ENCODE peak calls at places on chromosomes 4 and X, in seven cellular contexts. T is astrocyte of the spinal cord, X is psoas muscle, R is fibroblast of mammary gland, F is neuronal stem cell, W is ascending aorta, E is ovary. I is an unnamed sample.

GRCh38 chrX:1224954-1225353 is 12.5 kb upstream of the CRLF2 start:
- DNase-seq in T (no peak), X (no peak), R (no peak), F (no peak), W (no peak), E (no peak), I (no peak)

GRCh38 chr4:139563515-139563914 is 7.5 kb upstream of the SETD7 start:
- DNase-seq in T (no peak), X (no peak), R (no peak), F (no peak), W (no peak), E (no peak), I (no peak)

GRCh38 chr4:87511500-87511899 is 17.7 kb downstream of the SPARCL1 start:
- DNase-seq in T (no peak), X (no peak), R (no peak), F (no peak), W (no peak), E (no peak), I (no peak)

GRCh38 chr4:2411786-2412510 is 6.5 kb downstream of the ZFYVE28 start:
- DNase-seq in T (no peak), X (no peak), R (no peak), F (no peak), W (no peak), E (no peak), I (no peak)

GRCh38 chr4:6191448-6192130 is 8.8 kb downstream of the JAKMIP1 start:
- DNase-seq in T (no peak), X (no peak), R (no peak), F (no peak), W (no peak), E (no peak), I (no peak)

GRCh38 chr4:106671711-106672110 is 303.1 kb upstream of the GIMD1 start:
- DNase-seq in T (peak; percentile 23), X (no peak), R (peak; percentile 21), F (no peak), W (no peak), E (no peak), I (no peak)

GRCh38 chr4:186627226-186627865 is 72.0 kb upstream of the MTNR1A start:
- DNase-seq in T (peak; percentile 49), X (no peak), R (peak; percentile 16), F (no peak), W (no peak), E (no peak), I (no peak)

GRCh38 chrX:15158350-15158735 is 111.5 kb downstream of the ASB9 start:
- DNase-seq in T (no peak), X (no peak), R (no peak), F (no peak), W (no peak), E (no peak), I (no peak)

GRCh38 chr4:77385124-77385969 is 220.3 kb upstream of the CXCL13 start:
- DNase-seq in T (peak; percentile 73), X (peak; percentile 21), R (peak; percentile 70), F (peak; percentile 63), W (no peak), E (peak; percentile 27), I (peak; percentile 34)

GRCh38 chr4:46146993-46147392 is 23.1 kb upstream of the GABRG1 start:
- DNase-seq in T (no peak), X (no peak), R (no peak), F (no peak), W (no peak), E (no peak), I (no peak)

GRCh38 chr4:88230953-88231835 is 53.2 kb downstream of the PPM1K start:
- DNase-seq in T (peak; percentile 53), X (no peak), R (peak; percentile 22), F (no peak), W (no peak), E (no peak), I (no peak)

GRCh38 chrX:125387945-125388344 is 68.3 kb downstream of the TEX13C start:
- DNase-seq in T (no peak), X (no peak), R (no peak), F (no peak), W (no peak), E (no peak), I (no peak)

GRCh38 chrX:38216642-38217041 is 4.0 kb downstream of the SRPX start:
- DNase-seq in T (peak; percentile 65), X (no peak), R (peak; percentile 60), F (no peak), W (no peak), E (no peak), I (no peak)

GRCh38 chrX:38224160-38224559 is 3.5 kb upstream of the SRPX start:
- DNase-seq in T (no peak), X (no peak), R (no peak), F (no peak), W (no peak), E (no peak), I (no peak)

GRCh38 chrX:38220936-38221386 is 290 bp upstream of the SRPX start:
- DNase-seq in T (peak; percentile 52), X (peak; percentile 48), R (peak; percentile 65), F (peak; percentile 0), W (no peak), E (no peak), I (no peak)

GRCh38 chrX:38221391-38221929 is 789 bp upstream of the SRPX start:
- DNase-seq in T (no peak), X (no peak), R (peak; percentile 66), F (no peak), W (no peak), E (no peak), I (no peak)

GRCh38 chrX:38220024-38220935 is at the start of gene SRPX:
- DNase-seq in T (peak; percentile 53), X (peak; percentile 31), R (peak; percentile 75), F (peak; percentile 20), W (no peak), E (no peak), I (no peak)
- H3K4me3 ChIP-seq in T (peak within 1 kb of the TSS; percentile 60), X (peak within 1 kb of the TSS; percentile 59), R (peak within 1 kb of the TSS; percentile 82), F (peak within 1 kb of the TSS; percentile 82), W (peak within 1 kb of the TSS; percentile 71), E (peak within 1 kb of the TSS; percentile 34), I (peak within 1 kb of the TSS; percentile 65)

GRCh38 chrX:46575586-46575985 is 2.0 kb downstream of the CHST7 start:
- DNase-seq in T (no peak), X (no peak), R (no peak), F (no peak), W (no peak), E (no peak), I (no peak)

GRCh38 chrX:46574941-46575381 is 1.4 kb downstream of the CHST7 start:
- DNase-seq in T (no peak), X (peak; percentile 17), R (no peak), F (no peak), W (no peak), E (no peak), I (no peak)

GRCh38 chrX:46577116-46578005 is 3.8 kb downstream of the CHST7 start:
- DNase-seq in T (no peak), X (no peak), R (peak; percentile 50), F (no peak), W (no peak), E (no peak), I (no peak)

GRCh38 chrX:46575991-46576392 is 2.4 kb downstream of the CHST7 start:
- DNase-seq in T (no peak), X (peak; percentile 33), R (peak; percentile 46), F (no peak), W (no peak), E (peak; percentile 34), I (no peak)

GRCh38 chrX:46576458-46576857 is 2.9 kb downstream of the CHST7 start:
- DNase-seq in T (no peak), X (no peak), R (peak; percentile 43), F (no peak), W (no peak), E (no peak), I (no peak)
- H3K4me3 ChIP-seq in T (no peak overlapping the region), X (peak overlapping the region; percentile 66), R (no peak overlapping the region), F (no peak overlapping the region), W (peak overlapping the region; percentile 81), E (peak overlapping the region; percentile 54), I (peak overlapping the region; percentile 27)

DNA sequence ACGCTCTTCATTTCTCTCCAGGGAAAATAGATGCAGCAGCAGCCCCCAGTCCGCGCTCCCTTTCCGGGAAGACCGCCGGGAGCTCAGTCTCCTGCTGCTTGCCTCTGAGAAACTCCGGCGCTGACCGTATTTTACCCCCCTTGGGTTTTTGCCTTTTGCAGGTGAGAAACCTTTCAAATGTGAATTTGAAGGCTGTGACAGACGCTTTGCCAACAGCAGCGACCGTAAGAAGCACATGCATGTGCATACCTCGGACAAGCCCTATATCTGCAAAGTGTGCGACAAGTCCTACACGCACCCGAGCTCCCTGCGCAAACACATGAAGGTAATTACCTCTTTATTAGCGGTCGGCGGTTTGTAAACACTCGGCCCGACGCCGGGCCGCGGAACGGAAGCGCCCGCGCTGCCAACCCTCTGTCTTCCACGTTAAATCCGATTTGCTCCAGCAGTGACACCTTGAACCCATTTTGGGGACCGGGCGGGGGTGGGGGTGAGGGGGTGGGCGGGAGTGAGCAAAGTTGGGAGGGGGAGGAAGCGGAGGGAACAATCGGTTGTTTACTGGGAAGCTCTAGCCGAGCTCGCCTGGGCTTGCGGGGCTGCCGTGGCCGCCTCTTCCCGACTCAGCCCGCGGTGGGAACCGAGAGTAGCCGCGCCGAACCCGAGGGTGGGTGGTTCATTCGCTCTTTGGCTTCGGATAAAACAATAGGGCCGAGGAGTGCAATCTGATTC is 3.0 kb downstream of the ZIC3 start:
- DNase-seq in T (peak; percentile 14), X (no peak), R (no peak), F (no peak), W (no peak), E (no peak), I (no peak)
- H3K4me3 ChIP-seq in T (peak overlapping the region; percentile 52), X (no peak overlapping the region), R (no peak overlapping the region), F (peak overlapping the region; percentile 34), W (no peak overlapping the region), E (no peak overlapping the region), I (no peak overlapping the region)

GRCh38 chr4:39406763-39407583 is at the start of gene KLB:
- DNase-seq in T (no peak), X (no peak), R (peak; percentile 49), F (no peak), W (no peak), E (no peak), I (no peak)

GRCh38 chr4:39410415-39410814 is 3.7 kb downstream of the KLB start:
- DNase-seq in T (no peak), X (no peak), R (peak; percentile 21), F (no peak), W (no peak), E (no peak), I (no peak)

GRCh38 chr4:39407584-39407885 is 805 bp downstream of the KLB start:
- DNase-seq in T (no peak), X (no peak), R (no peak), F (no peak), W (no peak), E (no peak), I (no peak)
- H3K4me3 ChIP-seq in T (no peak overlapping the region), X (no peak overlapping the region), R (no peak overlapping the region), F (no peak overlapping the region), W (no peak overlapping the region), E (no peak overlapping the region), I (no peak overlapping the region)

I was measured in AG04450.